ENCODE peak calls at places on chromosomes 2 and 18, in nine cellular contexts. Y is stomach, B is IMR-90, J is heart left ventricle, C is body of pancreas, W is ovary, X is adrenal gland, I is HepG2, R is uterus. L is an unnamed sample. For H3K27me3, the result is how much of the 10 kb centered on the place peaks cover.

GRCh38 chr2:32926708-32927084 is 20.1 kb upstream of the LTBP1 start:
- DNase-seq in Y (no peak), B (peak), J (no peak), C (no peak), W (no peak), X (no peak), I (no peak), R (no peak), L (no peak)

GRCh38 chr2:47452761-47453160 is 49.8 kb downstream of the MSH2 start:
- DNase-seq in Y (no peak), B (no peak), J (no peak), C (no peak), W (no peak), X (no peak), I (no peak), R (no peak), L (no peak)

GRCh38 chr2:138176862-138177439 is 212.7 kb downstream of the HNMT start:
- DNase-seq in Y (no peak), B (no peak), J (no peak), C (no peak), W (no peak), X (no peak), I (peak), R (no peak), L (no peak)

GRCh38 chr2:76506538-76506937 is 795.8 kb upstream of the GCFC2 start:
- DNase-seq in Y (no peak), B (no peak), J (no peak), C (no peak), W (no peak), X (no peak), I (no peak), R (no peak), L (no peak)

GRCh38 chr2:53545159-53546055 is 222.2 kb upstream of the CHAC2 start:
- DNase-seq in Y (no peak), B (no peak), J (no peak), C (no peak), W (no peak), X (no peak), I (no peak), R (no peak), L (no peak)

GRCh38 chr18:26579941-26580618 is 31.7 kb upstream of the KCTD1 start:
- DNase-seq in Y (peak), B (no peak), J (no peak), C (peak), W (no peak), X (no peak), I (peak), R (no peak), L (no peak)

GRCh38 chr2:38706846-38707345 is 41.0 kb downstream of the GALM start:
- DNase-seq in Y (no peak), B (no peak), J (no peak), C (no peak), W (no peak), X (no peak), I (no peak), R (no peak), L (no peak)

GRCh38 chr18:261398-262073 is 6.3 kb downstream of the THOC1 start:
- DNase-seq in Y (no peak), B (peak), J (no peak), C (no peak), W (no peak), X (no peak), I (no peak), R (no peak), L (no peak)

GRCh38 chr2:69214898-69215297 is 172.1 kb downstream of the GFPT1 start:
- DNase-seq in Y (no peak), B (peak), J (peak), C (no peak), W (no peak), X (peak), I (peak), R (peak), L (no peak)

GRCh38 chr18:39188278-39188677 is 1622.7 kb upstream of the CELF4 start:
- DNase-seq in Y (no peak), B (no peak), J (no peak), C (no peak), W (no peak), X (no peak), I (no peak), R (no peak), L (no peak)

GRCh38 chr2:144359684-144360083 is 160.2 kb downstream of the ZEB2 start:
- DNase-seq in Y (no peak), B (no peak), J (no peak), C (no peak), W (no peak), X (no peak), I (no peak), R (no peak), L (no peak)

GRCh38 chr2:10897956-10898355 is 13.8 kb upstream of the KCNF1 start:
- DNase-seq in Y (no peak), B (peak), J (no peak), C (no peak), W (no peak), X (no peak), I (no peak), R (no peak), L (no peak)

GRCh38 chr18:63908858-63909257 is 1.1 kb downstream of the SERPINB10 start:
- DNase-seq in Y (no peak), B (no peak), J (no peak), C (no peak), W (no peak), X (no peak), I (no peak), R (no peak), L (no peak)

GRCh38 chr18:3499498-3499897 is 49.5 kb downstream of the TGIF1 start:
- DNase-seq in Y (no peak), B (no peak), J (no peak), C (no peak), W (no peak), X (no peak), I (no peak), R (no peak), L (no peak)

GRCh38 chr2:180307096-180307495 is 300.0 kb upstream of the CWC22 start:
- DNase-seq in Y (no peak), B (no peak), J (no peak), C (no peak), W (no peak), X (no peak), I (no peak), R (no peak), L (no peak)

GRCh38 chr2:6111676-6112294 is 419.6 kb downstream of the SOX11 start:
- DNase-seq in Y (no peak), B (no peak), J (no peak), C (no peak), W (no peak), X (no peak), I (no peak), R (no peak), L (no peak)

GRCh38 chr18:58669731-58670379 is 1.4 kb upstream of the MALT1 start:
- DNase-seq in Y (no peak), B (peak), J (no peak), C (no peak), W (no peak), X (no peak), I (peak), R (no peak), L (no peak)

GRCh38 chr18:68797901-68798300 is at the start of gene CCDC102B:
- DNase-seq in Y (no peak), B (peak), J (no peak), C (no peak), W (no peak), X (no peak), I (no peak), R (no peak), L (no peak)

GRCh38 chr2:203659650-203660049 is 46.8 kb upstream of the CD28 start:
- DNase-seq in Y (no peak), B (no peak), J (peak), C (no peak), W (no peak), X (peak), I (no peak), R (no peak), L (no peak)

GRCh38 chr2:176132397-176133086 is 3.0 kb downstream of the HOXD8 start:
- DNase-seq in Y (no peak), B (peak), J (no peak), C (no peak), W (no peak), X (no peak), I (no peak), R (peak), L (no peak)

GRCh38 chr2:83944174-83944573 is 514.9 kb downstream of the SUCLG1 start:
- DNase-seq in Y (no peak), B (no peak), J (no peak), C (no peak), W (no peak), X (no peak), I (no peak), R (no peak), L (no peak)

GRCh38 chr2:190407246-190407661 is 901 bp upstream of the MFSD6 start:
- DNase-seq in Y (no peak), B (no peak), J (no peak), C (no peak), W (no peak), X (no peak), I (no peak), R (no peak), L (no peak)

GRCh38 chr2:43081131-43081745 is 145.2 kb downstream of the ZFP36L2 start:
- DNase-seq in Y (no peak), B (no peak), J (no peak), C (no peak), W (no peak), X (no peak), I (no peak), R (no peak), L (no peak)

GRCh38 chr2:69177063-69177771 is 164.2 kb downstream of the ANTXR1 start:
- DNase-seq in Y (peak), B (peak), J (peak), C (peak), W (peak), X (peak), I (peak), R (peak), L (peak)

GRCh38 chr2:8263931-8264330 is 417.9 kb upstream of the ID2 start:
- DNase-seq in Y (no peak), B (no peak), J (no peak), C (no peak), W (no peak), X (no peak), I (no peak), R (no peak), L (no peak)

GRCh38 chr2:158722266-158723105 is 72.6 kb upstream of the DAPL1 start:
- DNase-seq in Y (no peak), B (no peak), J (no peak), C (no peak), W (no peak), X (no peak), I (no peak), R (no peak), L (no peak)

GRCh38 chr18:79199691-79200374 is 130.6 kb downstream of the ATP9B start:
- DNase-seq in Y (no peak), B (peak), J (no peak), C (no peak), W (no peak), X (no peak), I (no peak), R (no peak), L (no peak)

GRCh38 chr2:32591669-32592463 is 36.0 kb upstream of the TTC27 start:
- DNase-seq in Y (no peak), B (peak), J (no peak), C (no peak), W (no peak), X (no peak), I (no peak), R (no peak), L (no peak)

GRCh38 chr18:8374652-8375051 is 234.6 kb upstream of the RAB12 start:
- DNase-seq in Y (no peak), B (no peak), J (no peak), C (no peak), W (no peak), X (no peak), I (no peak), R (no peak), L (no peak)

GRCh38 chr18:35588995-35589394 is 7.5 kb downstream of the GALNT1 start:
- DNase-seq in Y (no peak), B (no peak), J (no peak), C (no peak), W (no peak), X (no peak), I (peak), R (no peak), L (no peak)

GRCh38 chr18:7755753-7756475 is 188.8 kb downstream of the PTPRM start:
- DNase-seq in Y (no peak), B (peak), J (no peak), C (no peak), W (no peak), X (no peak), I (peak), R (no peak), L (no peak)

GRCh38 chr18:286515-287310 is 18.9 kb upstream of the THOC1 start:
- DNase-seq in Y (no peak), B (peak), J (no peak), C (no peak), W (no peak), X (no peak), I (peak), R (no peak), L (no peak)

GRCh38 chr2:143171817-143172216 is 42.6 kb downstream of the ARHGAP15 start:
- DNase-seq in Y (no peak), B (peak), J (no peak), C (no peak), W (no peak), X (no peak), I (no peak), R (no peak), L (no peak)

GRCh38 chr18:11689972-11690570 is 1.0 kb downstream of the GNAL start:
- DNase-seq in Y (no peak), B (peak), J (no peak), C (no peak), W (no peak), X (no peak), I (no peak), R (no peak), L (no peak)

GRCh38 chr2:200585730-200586643 is at the start of gene AOX1:
- DNase-seq in Y (peak), B (peak), J (peak), C (peak), W (peak), X (peak), I (peak), R (peak), L (peak)

GRCh38 chr18:22847867-22848451 is 85.2 kb upstream of the RBBP8 start:
- DNase-seq in Y (no peak), B (no peak), J (no peak), C (no peak), W (no peak), X (no peak), I (no peak), R (no peak), L (no peak)

GRCh38 chr2:74746480-74746879 is 87.4 kb upstream of the HK2 start:
- DNase-seq in Y (no peak), B (no peak), J (no peak), C (no peak), W (no peak), X (no peak), I (no peak), R (no peak), L (no peak)

GRCh38 chr2:74745766-74746165 is 88.2 kb upstream of the HK2 start:
- DNase-seq in Y (no peak), B (no peak), J (no peak), C (no peak), W (no peak), X (no peak), I (no peak), R (no peak), L (no peak)

GRCh38 chr2:74743778-74744177 is 89.7 kb downstream of the SEMA4F start:
- DNase-seq in Y (no peak), B (no peak), J (no peak), C (no peak), W (no peak), X (no peak), I (no peak), R (no peak), L (no peak)

GRCh38 chr2:74744731-74745505 is 89.0 kb upstream of the HK2 start:
- DNase-seq in Y (no peak), B (no peak), J (no peak), C (no peak), W (no peak), X (no peak), I (no peak), R (no peak), L (no peak)

GRCh38 chr2:74747411-74748080 is 86.4 kb upstream of the HK2 start:
- DNase-seq in Y (no peak), B (peak), J (no peak), C (no peak), W (peak), X (peak), I (peak), R (no peak), L (no peak)
- H3K27me3 ChIP-seq in Y (under half), B (under half), J (under half), C (under half), W (under half), X (under half), I (under half), R (under half), L (under half)

GRCh38 chr18:13823707-13824395 is at the start of gene MC5R:
- DNase-seq in Y (peak), B (peak), J (peak), C (peak), W (peak), X (peak), I (peak), R (no peak), L (peak)
- H3K4me3 ChIP-seq in Y (peak), B (peak), J (peak), C (no peak), W (peak), X (no peak), I (no peak), R (no peak), L (peak)

GRCh38 chr2:1816414-1816911 is 72.1 kb upstream of the PXDN start:
- DNase-seq in Y (no peak), B (peak), J (peak), C (peak), W (no peak), X (peak), I (no peak), R (peak), L (peak)
- TF ChIP-seq POLR2A in Y (no peak), B (no peak), J (no peak), C (no peak), W (no peak), X (no peak), I (no peak), R (no peak), L (no peak)

GRCh38 chr2:953975-954686 is 3.5 kb downstream of the SNTG2 start:
- DNase-seq in Y (no peak), B (peak), J (no peak), C (no peak), W (no peak), X (no peak), I (peak), R (no peak), L (no peak)

GRCh38 chr2:951224-952006 is 766 bp downstream of the SNTG2 start:
- DNase-seq in Y (no peak), B (no peak), J (no peak), C (no peak), W (no peak), X (no peak), I (no peak), R (no peak), L (no peak)

GRCh38 chr2:955829-956731 is 5.4 kb downstream of the SNTG2 start:
- DNase-seq in Y (no peak), B (no peak), J (no peak), C (no peak), W (no peak), X (no peak), I (no peak), R (no peak), L (no peak)

GRCh38 chr2:954687-955000 is 4.0 kb downstream of the SNTG2 start:
- DNase-seq in Y (no peak), B (no peak), J (no peak), C (no peak), W (no peak), X (no peak), I (no peak), R (no peak), L (no peak)

GRCh38 chr2:953408-953807 is 2.8 kb downstream of the SNTG2 start:
- DNase-seq in Y (no peak), B (no peak), J (no peak), C (no peak), W (no peak), X (no peak), I (no peak), R (no peak), L (no peak)
- H3K27me3 ChIP-seq in Y (half or more), B (under half), J (under half), C (under half), W (under half), X (under half), I (under half), R (under half), L (under half)

GRCh38 chr2:224983719-224984388 is 58.4 kb downstream of the DOCK10 start:
- DNase-seq in Y (no peak), B (peak), J (no peak), C (no peak), W (no peak), X (no peak), I (no peak), R (no peak), L (no peak)
- H3K4me3 ChIP-seq in Y (peak), B (peak), J (peak), C (no peak), W (peak), X (no peak), I (no peak), R (no peak), L (peak)

GRCh38 chr2:230328155-230328458 is 1.1 kb downstream of the SP140L start:
- DNase-seq in Y (no peak), B (no peak), J (no peak), C (no peak), W (no peak), X (no peak), I (no peak), R (no peak), L (no peak)

GRCh38 chr2:230327418-230328154 is 593 bp downstream of the SP140L start:
- DNase-seq in Y (no peak), B (no peak), J (no peak), C (no peak), W (no peak), X (no peak), I (no peak), R (no peak), L (no peak)

GRCh38 chr2:230324503-230324902 is 2.5 kb upstream of the SP140L start:
- DNase-seq in Y (no peak), B (no peak), J (no peak), C (no peak), W (no peak), X (no peak), I (no peak), R (no peak), L (no peak)

GRCh38 chr2:230325316-230326243 is 1.4 kb upstream of the SP140L start:
- DNase-seq in Y (no peak), B (no peak), J (no peak), C (no peak), W (no peak), X (no peak), I (no peak), R (no peak), L (no peak)

DNA sequence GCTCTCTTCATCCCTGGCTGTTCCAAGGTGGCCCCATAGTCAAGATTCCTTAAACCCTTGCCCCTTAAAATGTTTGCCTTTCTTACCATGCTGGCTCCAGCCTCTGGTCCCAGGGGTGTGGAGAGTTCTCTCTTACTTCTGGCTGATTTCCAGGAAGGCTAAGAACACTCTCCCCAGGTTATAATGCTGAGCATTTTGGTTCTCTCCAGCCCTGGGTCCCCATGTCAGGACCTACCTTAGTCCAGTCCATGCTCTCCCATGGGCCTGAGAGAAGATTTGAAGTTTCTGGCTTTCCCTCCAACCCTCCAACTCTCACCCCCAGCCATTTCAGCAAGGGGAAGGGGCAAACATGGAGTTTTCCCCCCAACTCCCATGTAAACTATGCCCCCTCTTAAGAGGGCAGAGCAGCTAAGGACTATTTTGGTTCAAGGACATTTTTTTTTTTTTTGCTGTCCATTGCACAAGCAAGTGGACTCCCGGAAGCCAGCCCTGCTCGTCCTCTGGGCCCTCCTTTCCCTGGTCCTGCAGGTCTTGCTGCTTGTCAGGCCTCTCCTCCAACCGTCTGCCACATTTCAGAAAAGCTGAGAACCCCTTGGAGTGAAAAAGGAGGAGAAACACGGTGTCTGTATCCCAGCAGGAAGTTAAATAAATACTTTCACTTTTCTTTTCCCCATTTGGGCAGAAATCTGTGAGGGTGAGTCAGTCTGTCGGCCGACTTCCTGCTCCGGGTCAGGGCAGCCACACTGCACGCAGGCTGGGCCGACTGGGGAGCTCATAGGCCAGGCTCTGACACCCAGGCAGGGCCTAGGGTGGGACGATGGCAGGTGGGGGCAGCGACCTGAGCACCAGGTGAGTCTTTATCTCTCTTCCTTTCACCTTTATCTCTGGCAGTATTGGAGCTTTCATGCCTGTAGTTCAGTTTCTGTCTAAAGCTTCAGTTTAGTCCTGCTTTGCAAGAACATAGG is at the start of gene SP140L:
- DNase-seq in Y (peak), B (peak), J (peak), C (peak), W (peak), X (peak), I (peak), R (peak), L (peak)
- TF ChIP-seq POLR2A in Y (no peak), B (peak), J (no peak), C (peak), W (no peak), X (peak), I (peak), R (no peak), L (no peak)